ENCODE peak calls at places on chromosome 4, in eight cellular contexts. P, F, Y, W, L, B, T and S are unnamed samples.
A peak's percentile ranks its signal among the peaks of the same experiment; 100 is the strongest.

GRCh38 chr4:89398146-89398545 is 90.5 kb upstream of the GPRIN3 start:
- DNase-seq in B (no peak), P (no peak), F (no peak), L (no peak), T (no peak), W (no peak), Y (no peak), S (no peak)

GRCh38 chr4:103197765-103198110 is 405 bp downstream of the CENPE start:
- DNase-seq in P (no peak), W (peak; percentile 30), F (no peak), Y (no peak), B (no peak), T (no peak), L (no peak), S (no peak)

GRCh38 chr4:8331567-8331955 is 62.0 kb downstream of the HTRA3 start:
- DNase-seq in P (no peak), F (peak; percentile 29), W (no peak), T (no peak), Y (no peak), L (peak; percentile 10), B (no peak), S (no peak)

GRCh38 chr4:113645771-113646455 is 115.6 kb downstream of the CAMK2D start:
- DNase-seq in T (no peak), P (peak; percentile 20), W (peak; percentile 93), Y (peak; percentile 74), F (no peak), L (no peak), B (no peak), S (no peak)

GRCh38 chr4:38785901-38786402 is 3.2 kb upstream of the TLR10 start:
- DNase-seq in P (no peak), F (no peak), Y (no peak), T (no peak), B (peak; percentile 79), L (no peak), W (no peak), S (peak; percentile 89)

GRCh38 chr4:7023901-7024300 is 19.3 kb upstream of the TADA2B start:
- DNase-seq in W (no peak), Y (no peak), B (no peak), L (no peak), P (no peak), T (no peak), F (no peak), S (no peak)

GRCh38 chr4:173039617-173040176 is 128.9 kb upstream of the GALNT7 start:
- DNase-seq in T (no peak), L (no peak), W (no peak), F (no peak), Y (no peak), P (no peak), B (no peak), S (no peak)

GRCh38 chr4:3311489-3312171 is 18.8 kb downstream of the RGS12 start:
- DNase-seq in P (peak; percentile 50), Y (peak; percentile 81), F (peak; percentile 8), T (no peak), B (no peak), L (no peak), W (no peak), S (no peak)

GRCh38 chr4:39331191-39331590 is 35.0 kb downstream of the RFC1 start:
- DNase-seq in Y (no peak), L (no peak), F (no peak), P (no peak), B (no peak), W (peak; percentile 39), T (no peak), S (no peak)

GRCh38 chr4:104747635-104748034 is 252.9 kb upstream of the CXXC4 start:
- DNase-seq in L (no peak), P (peak; percentile 2), T (no peak), W (peak; percentile 20), Y (peak; percentile 36), F (no peak), B (no peak), S (no peak)

GRCh38 chr4:156941940-156942548 is 29.6 kb downstream of the PDGFC start:
- DNase-seq in P (peak; percentile 37), L (peak; percentile 24), W (peak; percentile 95), Y (peak; percentile 92), F (no peak), T (peak; percentile 89), B (no peak), S (no peak)

GRCh38 chr4:108287834-108288413 is 119.2 kb upstream of the LEF1 start:
- DNase-seq in L (no peak), W (no peak), B (no peak), P (no peak), F (no peak), T (no peak), Y (no peak), S (no peak)

GRCh38 chr4:1504786-1505500 is 98.7 kb upstream of the NKX1-1 start:
- DNase-seq in B (no peak), Y (no peak), P (no peak), L (peak; percentile 2), F (no peak), W (no peak), T (no peak), S (no peak)

GRCh38 chr4:77167866-77168265 is 10.9 kb downstream of the CCNG2 start:
- DNase-seq in T (no peak), W (no peak), P (no peak), F (no peak), L (no peak), Y (no peak), B (no peak), S (no peak)

GRCh38 chr4:21790437-21791029 is 158.0 kb downstream of the KCNIP4 start:
- DNase-seq in B (no peak), L (no peak), T (peak; percentile 54), Y (peak; percentile 50), W (peak; percentile 16), P (no peak), F (no peak), S (peak; percentile 30)

GRCh38 chr4:108502366-108502765 is 118.0 kb upstream of the RPL34 start:
- DNase-seq in F (no peak), B (no peak), Y (peak; percentile 65), L (no peak), W (no peak), P (no peak), T (no peak), S (no peak)

GRCh38 chr4:78645853-78646757 is 94.5 kb downstream of the ANXA3 start:
- DNase-seq in P (peak; percentile 45), B (no peak), W (peak; percentile 94), L (peak; percentile 75), F (no peak), T (no peak), Y (peak; percentile 97), S (peak; percentile 53)

GRCh38 chr4:77845929-77846328 is 16.7 kb upstream of the MRPL1 start:
- DNase-seq in F (no peak), W (no peak), L (no peak), P (no peak), Y (no peak), T (no peak), B (no peak), S (no peak)

GRCh38 chr4:6926681-6927478 is 17.3 kb downstream of the TBC1D14 start:
- DNase-seq in L (no peak), B (no peak), P (no peak), W (peak; percentile 61), T (no peak), Y (no peak), F (no peak), S (no peak)

GRCh38 chr4:138050601-138051000 is 191.5 kb downstream of the SLC7A11 start:
- DNase-seq in B (no peak), F (no peak), T (no peak), W (no peak), P (no peak), Y (no peak), L (no peak), S (no peak)

GRCh38 chr4:37928896-37929537 is 31.2 kb upstream of the PTTG2 start:
- DNase-seq in W (peak; percentile 36), B (no peak), Y (no peak), F (no peak), L (no peak), P (no peak), T (no peak), S (no peak)

GRCh38 chr4:36502350-36502749 is 220.9 kb downstream of the DTHD1 start:
- DNase-seq in T (no peak), Y (peak; percentile 58), B (no peak), L (no peak), P (no peak), F (no peak), W (no peak), S (no peak)

GRCh38 chr4:120291541-120291940 is 224.9 kb upstream of the MAD2L1 start:
- DNase-seq in T (no peak), L (no peak), B (no peak), P (no peak), W (no peak), F (no peak), Y (no peak), S (no peak)

GRCh38 chr4:120290553-120290952 is 223.9 kb upstream of the MAD2L1 start:
- DNase-seq in F (no peak), W (no peak), B (no peak), P (no peak), T (no peak), L (no peak), Y (no peak), S (no peak)

GRCh38 chr4:120286813-120287212 is 220.2 kb upstream of the MAD2L1 start:
- DNase-seq in P (no peak), L (no peak), W (no peak), B (no peak), F (no peak), T (peak; percentile 3), Y (no peak), S (no peak)
- TF ChIP-seq CTCF in P (no peak), L (no peak), W (no peak), B (peak; percentile 31), F (no peak), T (no peak), Y (peak; percentile 21), S (no peak)

DNA sequence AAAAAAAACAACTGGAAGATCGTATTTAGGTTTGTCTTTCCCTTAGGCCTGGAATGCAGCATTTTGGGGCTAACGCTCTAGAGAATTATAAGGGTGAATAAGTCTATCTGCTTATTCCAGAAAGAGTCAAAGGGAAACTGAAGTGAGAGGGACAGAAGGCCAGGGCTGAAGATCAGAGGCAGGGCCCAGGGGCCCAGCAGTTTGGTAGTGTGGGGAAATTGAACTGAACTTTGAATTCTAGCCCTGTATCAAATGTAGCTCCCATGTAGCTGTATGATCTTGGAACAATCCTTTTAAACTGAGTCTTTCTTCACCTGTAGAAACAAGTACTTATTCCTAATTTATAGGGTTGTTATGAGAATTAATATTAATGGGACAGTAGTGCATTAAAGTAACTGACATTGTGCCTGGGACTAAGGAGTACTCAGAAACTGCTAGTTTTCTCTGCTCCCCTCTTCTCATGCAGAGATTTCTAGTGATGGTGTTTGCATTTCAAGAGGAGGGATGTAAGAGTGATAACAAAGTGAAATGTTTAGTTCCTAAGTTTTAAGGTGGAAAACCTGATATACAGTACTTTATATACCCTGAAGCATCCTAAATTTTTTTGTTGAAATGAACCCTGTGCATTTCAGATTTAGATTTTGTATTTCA is 30.4 kb downstream of the STOX2 start:
- DNase-seq in W (no peak), F (no peak), P (no peak), L (no peak), Y (no peak), B (no peak), T (no peak), S (no peak)
- H3K4me3 ChIP-seq in W (no peak overlapping the region), F (no peak overlapping the region), P (no peak overlapping the region), L (no peak overlapping the region), Y (no peak overlapping the region), B (no peak overlapping the region), T (no peak overlapping the region), S (no peak overlapping the region)

GRCh38 chr4:4430492-4431195 is 43.7 kb downstream of the NSG1 start:
- DNase-seq in T (peak; percentile 70), F (no peak), P (peak; percentile 17), L (no peak), W (peak; percentile 74), Y (peak; percentile 87), B (no peak), S (peak; percentile 61)
- TF ChIP-seq CTCF in T (peak; percentile 88), F (peak; percentile 53), P (peak; percentile 61), L (no peak), W (peak; percentile 91), Y (peak; percentile 89), B (peak; percentile 82), S (peak; percentile 74)

GRCh38 chr4:26330946-26331345 is 10.1 kb downstream of the RBPJ start:
- DNase-seq in F (no peak), L (no peak), B (no peak), Y (no peak), W (no peak), P (no peak), T (peak; percentile 33), S (no peak)
- H3K4me3 ChIP-seq in F (no peak overlapping the region), L (no peak overlapping the region), B (no peak overlapping the region), Y (no peak overlapping the region), W (no peak overlapping the region), P (no peak overlapping the region), T (no peak overlapping the region), S (no peak overlapping the region)